ENCODE peak calls at places on chromosomes 11 and 22, in seven cellular contexts. G is colonic mucosa; Z is astrocyte; K is CD4-positive, alpha-beta memory T cell; U is IMR-90; Y is aorta; R is thyroid gland. J is an unnamed sample. For H3K4me1, the result is how much of the 10 kb centered on the place peaks cover.

GRCh38 chr11:2096001-2096918 is 42.9 kb downstream of the IGF2 start:
- DNase-seq in Z (peak), U (peak), G (no peak), K (no peak), Y (peak), R (no peak), J (no peak)

GRCh38 chr22:47167056-47167455 is 404.6 kb downstream of the TBC1D22A start:
- DNase-seq in U (no peak), K (no peak), G (no peak), R (no peak), Y (no peak), Z (no peak), J (no peak)

GRCh38 chr11:10365045-10365444 is 60.2 kb downstream of the ADM start:
- DNase-seq in Y (no peak), K (no peak), U (no peak), Z (no peak), R (no peak), G (no peak), J (no peak)

GRCh38 chr11:12111482-12112149 is 1.2 kb downstream of the MICAL2 start:
- DNase-seq in Z (no peak), U (peak), R (peak), K (no peak), Y (peak), G (no peak), J (no peak)

GRCh38 chr22:50699754-50700386 is 27.2 kb downstream of the SHANK3 start:
- DNase-seq in K (no peak), R (no peak), Z (no peak), U (no peak), Y (peak), G (no peak), J (peak)

GRCh38 chr11:20137637-20138036 is 22.6 kb downstream of the DBX1 start:
- DNase-seq in Z (no peak), K (no peak), Y (no peak), R (no peak), U (no peak), G (no peak), J (no peak)

GRCh38 chr11:93031386-93031785 is 61.9 kb downstream of the MTNR1B start:
- DNase-seq in Y (no peak), K (no peak), U (peak), G (no peak), R (no peak), Z (peak), J (no peak)

GRCh38 chr11:121754603-121755002 is 301.8 kb upstream of the SORL1-AS1 start:
- DNase-seq in R (peak), U (peak), Z (no peak), K (no peak), Y (no peak), G (no peak), J (no peak)

GRCh38 chr22:33796494-33796893 is 123.8 kb downstream of the LARGE1 start:
- DNase-seq in R (no peak), K (no peak), Z (no peak), Y (no peak), U (no peak), G (no peak), J (no peak)

GRCh38 chr11:61725632-61726280 is 26.7 kb upstream of the MYRF start:
- DNase-seq in Z (peak), K (no peak), Y (no peak), R (no peak), U (peak), G (no peak), J (no peak)

GRCh38 chr11:85843929-85844328 is 11.3 kb upstream of the CCDC83 start:
- DNase-seq in R (no peak), Y (no peak), U (no peak), K (no peak), Z (no peak), G (no peak), J (no peak)

GRCh38 chr11:130518164-130518563 is 69.7 kb downstream of the ADAMTS15 start:
- DNase-seq in K (no peak), U (no peak), G (no peak), R (no peak), Z (no peak), Y (no peak), J (no peak)

GRCh38 chr11:78110351-78110750 is 29.1 kb downstream of the ALG8 start:
- DNase-seq in Z (no peak), K (no peak), R (no peak), G (no peak), Y (no peak), U (peak), J (no peak)

GRCh38 chr11:68213555-68214172 is 568 bp upstream of the KMT5B start:
- DNase-seq in G (peak), Z (peak), K (peak), U (peak), R (peak), Y (peak), J (peak)

GRCh38 chr11:104206936-104207335 is 43.0 kb upstream of the PDGFD start:
- DNase-seq in G (no peak), K (no peak), R (no peak), Z (no peak), Y (no peak), U (no peak), J (no peak)

GRCh38 chr11:2580061-2580421 is 119.8 kb downstream of the KCNQ1OT1 start:
- DNase-seq in K (no peak), G (no peak), R (peak), Y (peak), Z (no peak), U (no peak), J (peak)

GRCh38 chr11:96051820-96052219 is 127.9 kb upstream of the MTMR2 start:
- DNase-seq in K (no peak), G (no peak), U (no peak), Y (no peak), Z (no peak), R (no peak), J (no peak)

GRCh38 chr22:23155831-23156230 is 10.6 kb downstream of the RAB36 start:
- DNase-seq in Z (no peak), U (no peak), Y (no peak), R (no peak), G (no peak), K (no peak), J (no peak)

GRCh38 chr11:72700026-72700610 is 25.9 kb upstream of the PDE2A start:
- DNase-seq in Z (peak), R (no peak), K (no peak), Y (no peak), G (no peak), U (peak), J (no peak)

GRCh38 chr11:67391304-67392181 is at the start of gene RAD9A:
- DNase-seq in U (peak), R (peak), G (peak), K (peak), Z (peak), Y (peak), J (peak)

GRCh38 chr22:31892080-31892433 is 52.3 kb upstream of the YWHAH start:
- DNase-seq in G (no peak), Y (peak), K (no peak), R (no peak), Z (no peak), U (no peak), J (no peak)

GRCh38 chr22:42844756-42845155 is 12.3 kb downstream of the ARFGAP3 start:
- DNase-seq in U (peak), Y (no peak), G (peak), R (no peak), Z (no peak), K (no peak), J (no peak)

GRCh38 chr22:39960791-39961746 is 872 bp downstream of the TMA7B start:
- DNase-seq in Y (no peak), K (peak), G (no peak), R (no peak), Z (peak), U (peak), J (peak)

GRCh38 chr22:39962071-39962470 is 1.9 kb downstream of the TMA7B start:
- DNase-seq in G (no peak), Y (no peak), K (no peak), Z (peak), R (no peak), U (no peak), J (no peak)

GRCh38 chr22:39958009-39958711 is 2.0 kb upstream of the TMA7B start:
- DNase-seq in Y (no peak), U (no peak), G (no peak), R (no peak), Z (no peak), K (no peak), J (no peak)

GRCh38 chr22:39958916-39959639 is 1.1 kb upstream of the TMA7B start:
- DNase-seq in Y (no peak), U (no peak), G (no peak), K (no peak), R (no peak), Z (no peak), J (no peak)

GRCh38 chr22:39959640-39960447 is at the start of gene TMA7B:
- DNase-seq in K (no peak), Z (peak), Y (no peak), R (no peak), G (no peak), U (peak), J (peak)
- H3K4me1 ChIP-seq in K (half or more), Z (under half), Y (under half), R (under half), G (under half), U (under half), J (under half)

GRCh38 chr11:47504910-47505309 is 48.0 kb downstream of the CELF1 start:
- DNase-seq in R (no peak), U (no peak), Z (no peak), Y (no peak), G (no peak), K (no peak), J (no peak)

GRCh38 chr11:47507868-47508594 is 44.9 kb downstream of the CELF1 start:
- DNase-seq in U (no peak), Y (no peak), Z (no peak), G (no peak), K (no peak), R (no peak), J (no peak)

GRCh38 chr11:47508595-47509555 is 44.1 kb downstream of the CELF1 start:
- DNase-seq in K (peak), U (no peak), Z (no peak), G (peak), Y (no peak), R (no peak), J (no peak)

GRCh38 chr11:47507016-47507631 is 45.8 kb downstream of the CELF1 start:
- DNase-seq in U (no peak), Y (no peak), K (no peak), G (no peak), Z (no peak), R (no peak), J (no peak)

DNA sequence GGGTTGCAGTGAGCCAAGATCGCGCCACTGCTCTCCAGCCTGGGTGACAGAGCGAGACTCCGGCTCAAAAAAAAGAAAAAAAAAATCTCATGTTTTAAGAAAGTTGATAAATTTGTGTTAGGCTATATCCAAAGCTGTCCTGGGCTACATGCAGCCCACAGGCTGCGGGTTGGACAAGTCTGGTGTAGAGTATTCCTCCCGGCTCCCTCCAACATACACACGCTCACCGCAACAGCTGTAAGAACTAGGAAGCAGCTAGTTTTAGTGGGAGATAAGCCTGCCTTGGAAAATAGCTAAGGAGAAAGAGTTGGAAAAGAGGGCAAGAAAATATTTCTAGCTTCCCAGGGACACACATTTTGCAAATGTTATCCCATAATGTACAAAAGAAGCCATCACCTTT is 46.6 kb downstream of the CELF1 start:
- DNase-seq in K (no peak), Z (no peak), U (peak), R (no peak), G (no peak), Y (no peak), J (peak)
- H3K4me1 ChIP-seq in K (half or more), Z (under half), U (under half), R (under half), G (under half), Y (under half), J (under half)

GRCh38 chr22:41285820-41286638 is at the start of gene RANGAP1:
- DNase-seq in Z (peak), R (peak), U (peak), G (peak), Y (peak), K (peak), J (peak)
- H3K4me1 ChIP-seq in Z (under half), R (under half), U (under half), G (under half), Y (under half), K (under half), J (under half)

GRCh38 chr11:6611092-6612007 is 666 bp downstream of the TAF10 start:
- DNase-seq in Y (peak), R (peak), K (no peak), U (peak), Z (no peak), G (peak), J (peak)
- H3K4me1 ChIP-seq in Y (under half), R (under half), K (half or more), U (under half), Z (half or more), G (under half), J (under half)